ENCODE peak calls at places on chromosome 22, in five cellular contexts. E is CD8-positive, alpha-beta T cell; T is gastrocnemius medialis; R is right lobe of liver; J is K562. H is an unnamed sample.

GRCh38 chr22:31852691-31853370 is 91.5 kb upstream of the YWHAH start:
- DNase-seq in J (no peak), T (no peak), E (no peak), R (no peak), H (no peak)

GRCh38 chr22:50019316-50019715 is 6.8 kb upstream of the IL17REL start:
- DNase-seq in E (no peak), R (no peak), J (no peak), T (no peak), H (no peak)

GRCh38 chr22:48301421-48301820 is 1526.3 kb downstream of the BRD1 start:
- DNase-seq in R (no peak), T (no peak), J (no peak), E (no peak), H (no peak)

GRCh38 chr22:50305658-50306566 is 1.5 kb downstream of the PLXNB2 start:
- DNase-seq in T (peak; percentile 36), E (no peak), R (peak; percentile 86), J (peak; percentile 48), H (peak; percentile 22)

GRCh38 chr22:30332551-30332950 is 5.8 kb upstream of the TBC1D10A start:
- DNase-seq in R (no peak), J (no peak), E (no peak), T (no peak), H (no peak)

GRCh38 chr22:28873183-28873964 is 10.0 kb upstream of the ZNRF3 start:
- DNase-seq in R (no peak), J (peak; percentile 20), E (no peak), T (no peak), H (no peak)

GRCh38 chr22:22590136-22590891 is 31.2 kb upstream of the PRAME start:
- DNase-seq in E (no peak), R (no peak), T (no peak), J (no peak), H (no peak)

GRCh38 chr22:25554321-25555088 is 10.0 kb upstream of the GRK3 start:
- DNase-seq in T (no peak), R (no peak), J (no peak), E (no peak), H (no peak)

GRCh38 chr22:28750471-28750881 is 8.6 kb downstream of the HSCB start:
- DNase-seq in T (no peak), E (no peak), R (no peak), J (no peak), H (no peak)

GRCh38 chr22:29306175-29306829 is at the start of gene GAS2L1:
- DNase-seq in E (no peak), R (peak; percentile 89), T (peak; percentile 76), J (peak; percentile 86), H (no peak)

GRCh38 chr22:29308791-29309262 is 2.4 kb downstream of the GAS2L1 start:
- DNase-seq in E (no peak), T (no peak), J (no peak), R (peak; percentile 52), H (no peak)

GRCh38 chr22:30781271-30781875 is 86.7 kb downstream of the OSBP2 start:
- DNase-seq in T (no peak), J (no peak), E (no peak), R (no peak), H (no peak)

GRCh38 chr22:50027639-50028537 is 15.3 kb upstream of the IL17REL start:
- DNase-seq in R (no peak), E (no peak), J (no peak), T (no peak), H (peak; percentile 67)

GRCh38 chr22:19806213-19807160 is 45.9 kb downstream of the TBX1 start:
- DNase-seq in R (peak; percentile 54), J (peak; percentile 91), T (no peak), E (no peak), H (no peak)

GRCh38 chr22:20552450-20552894 is 45.1 kb downstream of the MED15 start:
- DNase-seq in R (no peak), J (no peak), T (peak; percentile 97), E (no peak), H (no peak)

GRCh38 chr22:19466848-19467752 is 11.9 kb downstream of the UFD1 start:
- DNase-seq in R (no peak), T (no peak), J (peak; percentile 46), E (no peak), H (no peak)

GRCh38 chr22:24836282-24836681 is 30.3 kb downstream of the SGSM1 start:
- DNase-seq in R (no peak), J (no peak), T (no peak), E (no peak), H (no peak)

GRCh38 chr22:42356547-42356946 is 75.7 kb downstream of the NFAM1 start:
- DNase-seq in E (no peak), J (no peak), R (no peak), T (no peak), H (no peak)

GRCh38 chr22:17706451-17706900 is 67.8 kb downstream of the BID start:
- DNase-seq in J (peak; percentile 26), E (no peak), R (no peak), T (peak; percentile 35), H (peak; percentile 14)

GRCh38 chr22:32760815-32761214 is 40.7 kb upstream of the TIMP3 start:
- DNase-seq in E (no peak), T (no peak), R (no peak), J (no peak), H (no peak)

GRCh38 chr22:32218470-32218869 is 13.6 kb upstream of the RFPL2 start:
- DNase-seq in R (no peak), J (no peak), T (no peak), E (no peak), H (no peak)

GRCh38 chr22:35842954-35843353 is 125.3 kb downstream of the APOL5 start:
- DNase-seq in R (no peak), T (no peak), E (no peak), J (peak; percentile 28), H (no peak)

GRCh38 chr22:40889116-40889515 is 27.2 kb upstream of the DNAJB7 start:
- DNase-seq in R (no peak), E (no peak), T (no peak), J (no peak), H (no peak)

GRCh38 chr22:40894417-40894816 is 32.5 kb upstream of the DNAJB7 start:
- DNase-seq in J (no peak), T (no peak), R (no peak), E (no peak), H (no peak)

GRCh38 chr22:40890881-40891280 is 29.0 kb upstream of the DNAJB7 start:
- DNase-seq in T (no peak), J (no peak), E (no peak), R (no peak), H (no peak)
- H3K27ac ChIP-seq in T (no peak overlapping the region), J (no peak overlapping the region), E (no peak overlapping the region), R (no peak overlapping the region), H (no peak overlapping the region)

GRCh38 chr22:39504071-39504470 is 2.0 kb downstream of the MIEF1 start:
- DNase-seq in T (no peak), J (no peak), R (peak; percentile 28), E (no peak), H (no peak)

GRCh38 chr22:39503590-39503989 is 1.5 kb downstream of the MIEF1 start:
- DNase-seq in E (no peak), R (no peak), J (no peak), T (no peak), H (no peak)

GRCh38 chr22:39501644-39502108 is 414 bp upstream of the MIEF1 start:
- DNase-seq in R (no peak), E (no peak), T (no peak), J (no peak), H (no peak)

GRCh38 chr22:39502109-39502788 is at the start of gene MIEF1:
- DNase-seq in T (peak; percentile 97), J (peak; percentile 97), E (peak; percentile 67), R (peak; percentile 99), H (peak; percentile 94)

DNA sequence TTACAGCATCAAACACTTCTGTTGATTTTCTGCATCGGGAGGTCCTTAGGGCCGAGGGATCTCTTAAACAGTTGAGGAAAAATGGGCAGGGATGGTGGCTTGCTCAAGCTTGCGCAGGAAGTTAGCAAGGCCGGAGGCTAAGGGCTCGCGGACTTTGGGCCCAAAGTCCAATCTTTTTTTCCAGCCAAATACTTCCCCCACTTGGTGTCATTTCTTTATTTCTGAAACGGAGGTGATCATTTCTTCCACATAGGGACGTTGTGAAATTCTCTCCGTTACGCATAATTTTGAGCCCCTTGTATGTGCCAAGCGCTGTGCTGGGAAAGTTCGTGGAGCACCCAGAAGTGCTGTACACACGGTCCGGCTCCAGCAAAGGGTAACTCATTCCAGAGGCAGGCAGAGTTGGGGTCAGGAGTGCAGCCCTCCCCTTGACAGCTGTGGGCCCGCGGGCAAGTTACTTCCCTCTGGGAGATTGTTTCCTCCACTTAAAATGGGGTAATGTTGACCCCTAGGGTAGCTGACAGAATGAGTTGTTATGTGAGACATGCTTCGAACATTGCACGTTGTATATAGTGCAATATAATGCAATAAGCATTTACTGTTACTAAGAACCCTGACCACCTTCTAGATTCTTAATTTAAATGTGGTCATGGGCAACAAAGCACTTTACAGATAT is 837 bp downstream of the MIEF1 start:
- DNase-seq in T (no peak), R (peak; percentile 61), J (no peak), E (no peak), H (no peak)
- H3K27ac ChIP-seq in T (peak overlapping the region; percentile 85), R (peak overlapping the region; percentile 85), J (peak overlapping the region; percentile 84), E (peak overlapping the region; percentile 64), H (peak overlapping the region; percentile 30)

GRCh38 chr22:38310518-38311330 is 6.5 kb downstream of the CSNK1E start:
- DNase-seq in T (no peak), R (no peak), J (no peak), E (no peak), H (no peak)
- H3K27ac ChIP-seq in T (peak overlapping the region; percentile 89), R (peak overlapping the region; percentile 79), J (no peak overlapping the region), E (no peak overlapping the region), H (peak overlapping the region; percentile 67)

DNA sequence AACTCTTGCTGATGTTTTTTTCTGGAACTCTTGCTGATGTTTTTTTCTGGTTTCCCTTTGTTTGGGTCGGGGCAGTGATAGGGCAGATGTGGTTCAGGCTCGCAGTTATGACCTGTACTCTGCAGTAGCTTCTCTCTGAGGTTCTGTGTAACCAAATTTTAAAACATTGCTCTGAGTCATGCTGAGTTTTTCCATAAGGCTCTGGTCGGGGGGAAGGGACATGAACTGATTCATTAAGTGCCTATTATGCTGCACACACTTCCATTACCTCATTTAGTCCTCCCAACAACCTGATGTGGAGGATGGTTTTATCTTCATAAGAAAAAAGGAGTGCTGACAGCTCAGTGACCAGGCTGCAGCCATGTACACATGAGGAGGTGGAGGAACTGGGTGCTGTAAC is 18.9 kb downstream of the TNRC6B start:
- DNase-seq in R (no peak), J (no peak), T (no peak), E (no peak), H (no peak)
- H3K27ac ChIP-seq in R (no peak overlapping the region), J (no peak overlapping the region), T (peak overlapping the region; percentile 30), E (no peak overlapping the region), H (no peak overlapping the region)

DNA sequence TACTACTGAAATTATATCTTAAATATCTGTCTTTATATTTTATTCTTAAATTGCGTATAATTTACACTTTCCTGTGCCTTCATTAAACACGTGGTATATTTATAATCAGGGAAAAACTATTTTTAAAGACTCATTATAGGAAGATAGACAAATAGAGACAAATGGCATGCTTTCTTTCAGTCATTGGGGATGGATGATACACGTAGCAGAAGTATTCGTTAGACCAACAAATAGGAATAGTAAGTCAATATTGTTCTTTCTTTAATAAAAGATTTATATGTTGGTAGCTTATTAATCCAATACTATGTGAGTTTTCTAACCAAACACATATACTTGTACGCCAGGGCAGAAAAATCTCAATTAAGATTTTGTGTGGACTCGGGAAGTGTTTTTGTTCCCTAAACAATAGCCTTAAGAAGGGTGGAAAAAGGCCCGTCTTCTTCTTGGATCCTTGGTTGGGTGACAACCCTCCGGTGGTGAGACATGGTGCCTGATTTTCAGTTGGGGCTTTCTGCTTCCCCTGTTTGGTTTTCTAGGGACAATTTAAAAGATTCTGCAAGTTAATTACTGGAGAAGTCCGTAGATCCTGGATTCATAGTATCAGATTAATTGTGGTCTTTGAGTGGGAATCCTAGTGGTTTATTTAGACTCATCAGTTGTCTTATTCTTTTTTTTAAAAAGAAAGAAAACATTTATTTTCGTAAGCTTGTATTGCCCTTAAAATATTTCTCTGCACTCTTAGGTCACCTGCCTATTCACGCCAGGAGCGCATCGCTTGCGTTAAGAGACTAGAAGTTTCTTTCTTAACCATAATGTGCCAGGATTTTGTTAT is 83.5 kb upstream of the WNT7B start:
- DNase-seq in T (no peak), J (no peak), R (no peak), E (no peak), H (no peak)
- H3K27ac ChIP-seq in T (peak overlapping the region; percentile 98), J (no peak overlapping the region), R (peak overlapping the region; percentile 81), E (no peak overlapping the region), H (peak overlapping the region; percentile 85)